ENCODE peak calls at places on chromosomes 2 and 18, in eight cellular contexts. D is activated T-helper 9 cell treated with anti-CD3 and anti-CD28 coated beads, Interleukin-2, amount 50 U/mL, for 16 hours; Y is activated T-cell treated with anti-CD3 and anti-CD28 coated beads, Interleukin-2, amount 50 U/mL, for 72 hours; X is brain microvascular endothelial cell; O is right cardiac atrium; U is activated naive CD8-positive, alpha-beta T cell treated with anti-CD3 and anti-CD28 coated beads for 36 hours; P is posterior cingulate gyrus; N is NCI-H1417. E is an unnamed sample.

GRCh38 chr18:50183556-50183955 is 11.4 kb downstream of the MYO5B start:
- DNase-seq in Y (no peak), N (no peak), U (no peak), D (no peak), P (no peak), O (no peak), X (peak; percentile 22), E (peak; percentile 33)

GRCh38 chr2:164803772-164804466 is 37.7 kb downstream of the COBLL1 start:
- DNase-seq in D (no peak), Y (no peak), X (no peak), P (no peak), N (no peak), U (no peak), O (no peak), E (no peak)

GRCh38 chr2:240920783-240921231 is 14.7 kb downstream of the CROCC2 start:
- DNase-seq in O (peak; percentile 53), N (no peak), X (no peak), U (no peak), P (peak; percentile 5), D (no peak), Y (no peak), E (no peak)

GRCh38 chr18:379665-380356 is 112.0 kb upstream of the THOC1 start:
- DNase-seq in D (no peak), N (no peak), P (no peak), U (no peak), Y (no peak), O (peak; percentile 67), X (no peak), E (no peak)

GRCh38 chr2:169131587-169132512 is 62.5 kb downstream of the DHRS9 start:
- DNase-seq in N (no peak), O (no peak), X (peak; percentile 47), Y (peak; percentile 8), P (no peak), D (no peak), U (no peak), E (peak; percentile 72)

GRCh38 chr2:55365303-55365702 is 54.4 kb downstream of the CCDC88A start:
- DNase-seq in D (no peak), Y (no peak), O (no peak), U (no peak), P (no peak), N (no peak), X (no peak), E (no peak)

GRCh38 chr2:11342561-11343343 is 1.7 kb downstream of the ROCK2 start:
- DNase-seq in O (no peak), P (no peak), N (peak; percentile 35), D (no peak), Y (no peak), U (no peak), X (peak; percentile 77), E (peak; percentile 27)

GRCh38 chr2:85747441-85747840 is 6.3 kb upstream of the ATOH8 start:
- DNase-seq in X (no peak), D (no peak), U (no peak), P (no peak), Y (no peak), O (no peak), N (no peak), E (no peak)

GRCh38 chr2:22487541-22487940 is 897.4 kb upstream of the KLHL29 start:
- DNase-seq in P (no peak), Y (no peak), N (no peak), U (no peak), O (no peak), D (no peak), X (no peak), E (no peak)

GRCh38 chr18:74546751-74547530 is 12.6 kb downstream of the CNDP1 start:
- DNase-seq in D (no peak), N (no peak), O (peak; percentile 81), Y (no peak), P (no peak), X (no peak), U (no peak), E (no peak)

GRCh38 chr18:37391698-37392548 is 173.7 kb downstream of the CELF4 start:
- DNase-seq in N (no peak), Y (no peak), X (no peak), U (no peak), O (no peak), P (no peak), D (no peak), E (no peak)

GRCh38 chr2:169999041-169999440 is 171.8 kb downstream of the UBR3 start:
- DNase-seq in U (no peak), X (no peak), O (no peak), P (no peak), Y (no peak), D (no peak), N (no peak), E (peak; percentile 46)

GRCh38 chr18:12005542-12006487 is 24.5 kb downstream of the IMPA2 start:
- DNase-seq in X (no peak), D (no peak), P (no peak), U (no peak), O (no peak), N (no peak), Y (no peak), E (no peak)

GRCh38 chr18:79664525-79665125 is 15.0 kb upstream of the CTDP1 start:
- DNase-seq in D (no peak), N (no peak), O (no peak), U (no peak), Y (no peak), P (no peak), X (peak; percentile 39), E (no peak)

GRCh38 chr18:45549296-45549695 is 66.0 kb upstream of the SLC14A2 start:
- DNase-seq in P (no peak), D (no peak), X (no peak), O (no peak), N (no peak), Y (no peak), U (no peak), E (no peak)

GRCh38 chr18:49177812-49178211 is 227.0 kb upstream of the SMAD7 start:
- DNase-seq in Y (no peak), X (no peak), O (no peak), U (no peak), N (no peak), D (no peak), P (no peak), E (no peak)

GRCh38 chr2:240200230-240201051 is 60.0 kb upstream of the OTOS start:
- DNase-seq in X (no peak), N (no peak), Y (no peak), U (no peak), P (no peak), D (no peak), O (no peak), E (no peak)

GRCh38 chr18:42617086-42617725 is 498.3 kb downstream of the RIT2 start:
- DNase-seq in X (no peak), Y (no peak), N (no peak), D (no peak), P (no peak), O (no peak), U (no peak), E (peak; percentile 53)

GRCh38 chr18:3916082-3916481 is 466.1 kb downstream of the TGIF1 start:
- DNase-seq in P (peak; percentile 54), U (no peak), Y (no peak), N (no peak), O (peak; percentile 50), X (no peak), D (no peak), E (no peak)

GRCh38 chr18:26978812-26979341 is 113.4 kb upstream of the AQP4 start:
- DNase-seq in N (no peak), D (no peak), U (no peak), Y (no peak), X (no peak), O (no peak), P (no peak), E (no peak)

E was measured in A673.